ENCODE peak calls at places on chromosome 16, in four cellular contexts. One of them, this sample, is unnamed.

GRCh38 chr16:3193221-3194212 is 5.5 kb downstream of the OR1F1 start:
- DNase-seq in A549: peak; percentile 86
- DNase-seq in K562: no peak
- DNase-seq in HepG2: peak; percentile 59
- DNase-seq in this sample: no peak

GRCh38 chr16:287298-287811 is 4.4 kb downstream of the PDIA2 start:
- DNase-seq in K562: no peak
- DNase-seq in HepG2: no peak
- DNase-seq in A549: peak; percentile 42
- DNase-seq in this sample: no peak

GRCh38 chr16:52546291-52546941 is 527 bp downstream of the TOX3 start:
- DNase-seq in K562: no peak
- DNase-seq in HepG2: no peak
- DNase-seq in A549: no peak
- DNase-seq in this sample: no peak

GRCh38 chr16:47592232-47592631 is 131.1 kb downstream of the PHKB start:
- DNase-seq in A549: no peak
- DNase-seq in HepG2: no peak
- DNase-seq in K562: no peak
- DNase-seq in this sample: no peak

GRCh38 chr16:70664325-70665112 is 18.2 kb downstream of the IL34 start:
- DNase-seq in K562: no peak
- DNase-seq in A549: no peak
- DNase-seq in HepG2: no peak
- DNase-seq in this sample: no peak

GRCh38 chr16:13148836-13149235 is 247.4 kb downstream of the SHISA9 start:
- DNase-seq in A549: peak; percentile 2
- DNase-seq in HepG2: no peak
- DNase-seq in K562: no peak
- DNase-seq in this sample: no peak

GRCh38 chr16:15618392-15618791 is 24.6 kb downstream of the MARF1 start:
- DNase-seq in K562: no peak
- DNase-seq in A549: no peak
- DNase-seq in HepG2: no peak
- DNase-seq in this sample: no peak

GRCh38 chr16:46555981-46556380 is 65.2 kb downstream of the SHCBP1 start:
- DNase-seq in HepG2: no peak
- DNase-seq in K562: no peak
- DNase-seq in A549: no peak
- DNase-seq in this sample: no peak

GRCh38 chr16:58499615-58500328 is at the start of gene NDRG4:
- DNase-seq in K562: peak; percentile 41
- DNase-seq in HepG2: peak; percentile 81
- DNase-seq in A549: peak; percentile 91
- DNase-seq in this sample: no peak

GRCh38 chr16:278863-279366 is 1.5 kb upstream of the ARHGDIG start:
- DNase-seq in A549: peak; percentile 80
- DNase-seq in HepG2: peak; percentile 12
- DNase-seq in K562: no peak
- DNase-seq in this sample: peak; percentile 8

GRCh38 chr16:86576591-86577313 is 1.6 kb upstream of the FOXL1 start:
- DNase-seq in A549: no peak
- DNase-seq in HepG2: no peak
- DNase-seq in K562: peak; percentile 15
- DNase-seq in this sample: no peak

GRCh38 chr16:86357950-86358349 is 152.4 kb upstream of the FOXF1 start:
- DNase-seq in K562: no peak
- DNase-seq in HepG2: no peak
- DNase-seq in A549: no peak
- DNase-seq in this sample: no peak

GRCh38 chr16:81616321-81617020 is 162.6 kb upstream of the PLCG2 start:
- DNase-seq in A549: no peak
- DNase-seq in HepG2: no peak
- DNase-seq in K562: no peak
- DNase-seq in this sample: peak; percentile 54

GRCh38 chr16:86772671-86773338 is 194.5 kb downstream of the FOXL1 start:
- DNase-seq in HepG2: no peak
- DNase-seq in K562: no peak
- DNase-seq in A549: no peak
- DNase-seq in this sample: no peak

GRCh38 chr16:84507011-84507982 is 2.8 kb upstream of the MEAK7 start:
- DNase-seq in K562: no peak
- DNase-seq in A549: no peak
- DNase-seq in HepG2: no peak
- DNase-seq in this sample: peak; percentile 45

GRCh38 chr16:58205276-58206036 is 7.5 kb upstream of the CSNK2A2 start:
- DNase-seq in A549: no peak
- DNase-seq in K562: no peak
- DNase-seq in HepG2: no peak
- DNase-seq in this sample: no peak

GRCh38 chr16:67490330-67491096 is 7.2 kb upstream of the AGRP start:
- DNase-seq in A549: no peak
- DNase-seq in HepG2: no peak
- DNase-seq in K562: no peak
- DNase-seq in this sample: no peak

GRCh38 chr16:65117701-65118448 is 4.0 kb downstream of the CDH11 start:
- DNase-seq in HepG2: peak; percentile 59
- DNase-seq in K562: peak; percentile 40
- DNase-seq in A549: peak; percentile 70
- DNase-seq in this sample: peak; percentile 2
- TF ChIP-seq POLR2AphosphoS2 in HepG2: no peak
- TF ChIP-seq POLR2AphosphoS2 in K562: no peak
- TF ChIP-seq POLR2AphosphoS2 in A549: no peak
- TF ChIP-seq POLR2AphosphoS2 in this sample: no peak

GRCh38 chr16:88376835-88377726 is 5.7 kb upstream of the ZNF469 start:
- DNase-seq in HepG2: no peak
- DNase-seq in A549: peak; percentile 38
- DNase-seq in K562: no peak
- DNase-seq in this sample: no peak

GRCh38 chr16:88377961-88378360 is 4.8 kb upstream of the ZNF469 start:
- DNase-seq in A549: no peak
- DNase-seq in K562: no peak
- DNase-seq in HepG2: no peak
- DNase-seq in this sample: no peak

GRCh38 chr16:88375236-88376052 is 7.3 kb upstream of the ZNF469 start:
- DNase-seq in A549: no peak
- DNase-seq in K562: no peak
- DNase-seq in HepG2: no peak
- DNase-seq in this sample: no peak

GRCh38 chr16:88374736-88375135 is 8.0 kb upstream of the ZNF469 start:
- DNase-seq in K562: no peak
- DNase-seq in A549: no peak
- DNase-seq in HepG2: no peak
- DNase-seq in this sample: no peak

GRCh38 chr16:88376053-88376834 is 6.5 kb upstream of the ZNF469 start:
- DNase-seq in K562: no peak
- DNase-seq in HepG2: no peak
- DNase-seq in A549: no peak
- DNase-seq in this sample: no peak
- TF ChIP-seq POLR2AphosphoS2 in K562: no peak
- TF ChIP-seq POLR2AphosphoS2 in HepG2: no peak
- TF ChIP-seq POLR2AphosphoS2 in A549: no peak
- TF ChIP-seq POLR2AphosphoS2 in this sample: no peak

GRCh38 chr16:1930338-1930720 is 12.1 kb upstream of the HS3ST6 start:
- DNase-seq in A549: no peak
- DNase-seq in HepG2: no peak
- DNase-seq in K562: no peak
- DNase-seq in this sample: no peak

GRCh38 chr16:1932050-1933028 is 10.7 kb downstream of the MSRB1 start:
- DNase-seq in A549: peak; percentile 80
- DNase-seq in HepG2: peak; percentile 69
- DNase-seq in K562: no peak
- DNase-seq in this sample: no peak

GRCh38 chr16:1933097-1933661 is 9.8 kb downstream of the MSRB1 start:
- DNase-seq in A549: no peak
- DNase-seq in HepG2: no peak
- DNase-seq in K562: no peak
- DNase-seq in this sample: no peak

GRCh38 chr16:1929105-1929504 is 10.9 kb upstream of the HS3ST6 start:
- DNase-seq in K562: peak; percentile 62
- DNase-seq in HepG2: no peak
- DNase-seq in A549: peak; percentile 73
- DNase-seq in this sample: no peak

DNA sequence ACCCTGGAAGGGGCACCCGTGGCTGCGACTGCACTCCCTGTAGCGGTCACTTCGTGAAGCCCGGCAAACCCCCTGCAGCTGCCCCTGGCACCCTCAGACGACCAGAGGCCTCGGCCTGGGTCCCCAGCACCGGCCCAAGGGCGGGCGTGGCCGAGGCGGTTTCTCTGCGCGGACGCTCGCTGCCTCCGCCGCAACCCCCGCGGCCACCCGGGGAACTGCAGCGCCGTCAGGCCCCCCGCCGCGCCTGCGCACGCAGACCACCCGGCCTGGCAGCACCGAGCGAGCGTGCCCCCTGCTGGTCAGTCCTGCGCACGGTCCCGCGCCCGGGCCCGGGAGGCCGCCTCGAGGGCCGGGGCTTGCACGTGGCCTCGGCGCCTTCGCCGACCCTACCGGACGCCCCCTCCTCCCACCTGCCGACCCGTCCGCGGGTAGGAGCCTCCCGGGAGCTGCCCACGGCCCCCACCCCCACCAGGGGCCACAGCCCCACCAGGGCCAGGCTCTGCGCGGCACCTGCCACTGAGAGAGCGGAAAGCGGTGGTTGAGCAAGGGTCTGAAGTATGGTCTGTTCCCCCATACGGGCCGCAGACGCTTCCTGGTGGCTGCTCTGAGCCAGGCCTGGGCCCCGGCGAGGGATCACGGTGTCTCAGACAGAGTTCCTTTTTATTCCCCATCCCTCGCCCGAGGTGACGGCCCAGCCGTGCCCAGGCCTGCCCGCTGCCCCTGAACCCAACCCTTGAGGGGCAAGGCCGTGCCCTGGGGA is 11.5 kb upstream of the HS3ST6 start:
- DNase-seq in HepG2: peak; percentile 55
- DNase-seq in K562: peak; percentile 99
- DNase-seq in A549: peak; percentile 88
- DNase-seq in this sample: no peak
- TF ChIP-seq POLR2AphosphoS2 in HepG2: no peak
- TF ChIP-seq POLR2AphosphoS2 in K562: no peak
- TF ChIP-seq POLR2AphosphoS2 in A549: no peak
- TF ChIP-seq POLR2AphosphoS2 in this sample: no peak

DNA sequence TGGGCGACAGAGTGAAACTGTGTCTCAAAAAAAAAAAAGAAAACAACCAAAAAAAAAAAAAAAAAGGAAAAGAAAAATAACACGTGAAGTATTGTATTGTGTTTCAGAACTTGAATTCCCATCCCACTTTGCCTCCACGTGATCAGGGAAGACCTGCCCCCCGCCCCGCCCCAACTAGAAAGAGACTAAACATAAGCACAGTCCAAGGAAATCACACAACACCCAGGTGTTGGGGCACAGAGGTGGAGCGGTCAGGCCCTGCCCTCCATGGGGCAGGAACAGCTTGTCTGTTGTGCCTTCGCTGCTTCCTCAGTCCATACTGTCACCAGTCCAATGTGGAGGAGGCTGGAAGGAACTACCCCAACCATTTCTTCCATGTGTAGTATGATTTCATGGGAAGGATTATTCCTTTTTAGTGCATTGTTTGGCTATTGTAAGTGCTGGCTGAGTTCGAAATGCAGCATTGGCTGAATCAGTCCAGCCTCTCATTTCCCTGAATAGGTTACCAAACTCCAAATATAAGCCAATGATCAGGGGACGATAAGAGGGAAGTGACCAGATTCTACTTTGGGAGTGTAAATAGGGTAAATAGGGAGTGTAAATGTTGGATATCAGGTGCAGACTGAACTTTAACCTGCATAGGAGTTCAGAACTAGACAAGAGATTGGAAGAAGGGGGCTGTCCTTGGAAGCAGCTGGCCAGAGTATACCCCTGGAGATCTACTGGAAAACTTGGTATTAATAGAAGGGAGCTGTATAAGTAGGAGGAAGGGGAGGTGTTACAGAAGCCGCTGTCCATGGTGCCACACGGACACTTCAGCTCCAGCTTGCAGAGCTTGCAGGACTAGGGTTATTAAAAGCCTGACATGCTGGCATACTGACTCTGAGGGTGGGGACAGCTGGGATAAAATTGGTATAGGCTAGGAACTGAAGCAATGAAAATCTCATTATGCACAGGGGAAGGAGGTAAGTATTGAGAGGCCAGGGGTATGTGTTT is 50.7 kb downstream of the TANGO6 start:
- DNase-seq in HepG2: peak; percentile 35
- DNase-seq in K562: no peak
- DNase-seq in A549: peak; percentile 14
- DNase-seq in this sample: no peak
- TF ChIP-seq POLR2AphosphoS2 in HepG2: no peak
- TF ChIP-seq POLR2AphosphoS2 in K562: no peak
- TF ChIP-seq POLR2AphosphoS2 in A549: no peak
- TF ChIP-seq POLR2AphosphoS2 in this sample: no peak

DNA sequence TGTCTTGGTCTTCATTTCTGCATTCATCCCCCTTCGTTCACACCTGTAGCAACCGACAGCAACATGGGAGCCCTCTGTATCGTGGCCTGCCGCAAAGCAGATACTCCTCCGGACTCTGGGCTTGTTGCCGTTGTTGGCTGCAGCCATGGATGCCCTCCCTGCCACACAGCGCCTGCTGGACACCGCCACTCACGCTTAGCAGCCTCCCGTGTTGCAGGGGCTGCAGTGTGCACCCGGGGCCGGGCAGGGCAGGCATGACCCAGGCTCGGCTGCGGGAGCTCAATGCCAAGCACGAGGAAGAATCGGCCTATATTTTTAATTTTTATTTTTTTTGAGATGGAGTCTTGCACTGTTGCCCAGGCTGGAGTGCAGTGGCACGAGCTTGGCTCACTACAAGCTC is 34.9 kb upstream of the ZNF629 start:
- DNase-seq in A549: no peak
- DNase-seq in K562: no peak
- DNase-seq in HepG2: no peak
- DNase-seq in this sample: no peak
- TF ChIP-seq POLR2AphosphoS2 in A549: no peak
- TF ChIP-seq POLR2AphosphoS2 in K562: no peak
- TF ChIP-seq POLR2AphosphoS2 in HepG2: no peak
- TF ChIP-seq POLR2AphosphoS2 in this sample: no peak

DNA sequence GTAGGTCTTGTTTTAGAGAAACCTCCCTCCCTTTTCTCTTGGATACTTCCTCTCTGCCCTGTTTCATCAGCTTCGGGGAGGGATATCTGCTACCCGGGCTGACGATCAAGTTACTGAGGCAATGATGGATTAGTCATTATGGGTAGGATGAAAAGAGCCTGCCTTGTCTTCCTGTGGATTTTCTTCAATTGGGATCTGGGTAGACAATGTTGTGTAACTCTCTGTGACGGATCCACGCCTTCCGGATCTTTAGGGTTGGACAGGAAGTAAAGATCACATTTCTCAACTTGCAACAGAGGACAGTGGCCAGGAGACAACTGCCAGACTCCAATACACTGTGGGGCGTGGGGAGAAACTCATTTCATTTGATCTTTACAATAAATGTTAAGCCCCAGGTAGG is 11.3 kb upstream of the CHST6 start:
- DNase-seq in K562: no peak
- DNase-seq in A549: peak; percentile 73
- DNase-seq in HepG2: peak; percentile 79
- DNase-seq in this sample: no peak
- TF ChIP-seq POLR2AphosphoS2 in K562: no peak
- TF ChIP-seq POLR2AphosphoS2 in A549: no peak
- TF ChIP-seq POLR2AphosphoS2 in HepG2: no peak
- TF ChIP-seq POLR2AphosphoS2 in this sample: no peak

GRCh38 chr16:71726491-71727319 is 2.2 kb upstream of the PHLPP2 start:
- DNase-seq in A549: no peak
- DNase-seq in K562: no peak
- DNase-seq in HepG2: no peak
- DNase-seq in this sample: no peak
- TF ChIP-seq POLR2AphosphoS2 in A549: no peak
- TF ChIP-seq POLR2AphosphoS2 in K562: no peak
- TF ChIP-seq POLR2AphosphoS2 in HepG2: no peak
- TF ChIP-seq POLR2AphosphoS2 in this sample: no peak